ENCODE peak calls at places on chromosomes 5 and 9, in eight cellular contexts. C is GM12865; D is AG09309; T is CD8-positive, alpha-beta T cell; P is body of pancreas; E is lower leg skin; R is foreskin fibroblast; Z is fibroblast of mammary gland. M is an unnamed sample.

GRCh38 chr9:119088002-119088401 is 281.2 kb downstream of the BRINP1 start:
- DNase-seq in P (peak), Z (no peak), T (no peak), R (no peak), E (no peak), C (no peak), D (no peak), M (no peak)

GRCh38 chr5:19143935-19144334 is 844.1 kb downstream of the CDH18 start:
- DNase-seq in R (no peak), P (no peak), D (no peak), T (no peak), C (no peak), Z (no peak), E (no peak), M (no peak)

GRCh38 chr5:167934561-167934971 is 356.9 kb upstream of the WWC1 start:
- DNase-seq in R (no peak), P (no peak), E (no peak), Z (peak), D (peak), T (no peak), C (no peak), M (no peak)

GRCh38 chr9:103894184-103894583 is 199.9 kb upstream of the SMC2 start:
- DNase-seq in E (no peak), T (no peak), D (no peak), C (no peak), R (no peak), Z (no peak), P (no peak), M (no peak)

GRCh38 chr5:109739741-109740140 is 50.0 kb downstream of the MAN2A1 start:
- DNase-seq in P (no peak), Z (peak), T (no peak), E (no peak), R (peak), C (no peak), D (no peak), M (no peak)

GRCh38 chr9:86642721-86643120 is 288.5 kb upstream of the TUT7 start:
- DNase-seq in R (no peak), D (no peak), T (no peak), E (no peak), C (no peak), Z (no peak), P (no peak), M (no peak)

GRCh38 chr5:177124486-177124991 is 9.0 kb upstream of the NSD1 start:
- DNase-seq in D (no peak), C (no peak), T (no peak), R (no peak), P (no peak), E (no peak), Z (no peak), M (no peak)

GRCh38 chr5:81852277-81853004 is 101.5 kb upstream of the SSBP2 start:
- DNase-seq in D (no peak), E (peak), C (peak), T (peak), P (peak), R (peak), Z (peak), M (peak)

GRCh38 chr5:95955996-95956899 is 5.4 kb downstream of the ELL2 start:
- DNase-seq in C (peak), D (no peak), E (no peak), Z (peak), R (peak), T (no peak), P (no peak), M (peak)

GRCh38 chr5:132773114-132773513 is 3.9 kb downstream of the SEPTIN8 start:
- DNase-seq in C (no peak), E (no peak), D (no peak), T (no peak), R (no peak), P (no peak), Z (no peak), M (no peak)

GRCh38 chr5:158364367-158364766 is 505.4 kb upstream of the CLINT1 start:
- DNase-seq in E (no peak), T (no peak), R (no peak), Z (no peak), C (no peak), D (no peak), P (no peak), M (no peak)

GRCh38 chr5:90874066-90874465 is 315.5 kb downstream of the ADGRV1 start:
- DNase-seq in C (no peak), T (no peak), D (no peak), P (no peak), E (no peak), Z (no peak), R (no peak), M (no peak)

GRCh38 chr9:14352549-14352948 is 38.6 kb upstream of the NFIB start:
- DNase-seq in T (no peak), P (no peak), E (peak), C (no peak), D (no peak), Z (no peak), R (no peak), M (no peak)

GRCh38 chr5:125913200-125913599 is 510.0 kb upstream of the GRAMD2B start:
- DNase-seq in T (no peak), C (no peak), Z (no peak), D (no peak), R (no peak), E (no peak), P (no peak), M (no peak)

GRCh38 chr5:919356-920000 is 26.8 kb downstream of the TRIP13 start:
- DNase-seq in C (no peak), E (no peak), R (no peak), D (no peak), T (no peak), Z (no peak), P (no peak), M (no peak)

GRCh38 chr5:89930591-89931383 is 478.8 kb downstream of the CETN3 start:
- DNase-seq in T (no peak), Z (peak), C (peak), D (peak), E (no peak), P (no peak), R (peak), M (peak)

GRCh38 chr5:16693879-16694278 is 77.1 kb upstream of the RETREG1 start:
- DNase-seq in D (no peak), E (no peak), P (no peak), Z (peak), R (peak), C (no peak), T (no peak), M (no peak)

GRCh38 chr9:36163840-36164175 is 5.4 kb upstream of the CCIN start:
- DNase-seq in R (peak), T (no peak), P (no peak), E (no peak), D (no peak), C (no peak), Z (peak), M (no peak)

GRCh38 chr9:79263666-79264460 is 307.9 kb upstream of the TLE4 start:
- DNase-seq in R (peak), D (no peak), C (no peak), P (peak), E (no peak), T (no peak), Z (no peak), M (no peak)

GRCh38 chr5:10328323-10328722 is 20.6 kb upstream of the CMBL start:
- DNase-seq in P (no peak), C (no peak), R (peak), D (no peak), Z (no peak), T (no peak), E (no peak), M (no peak)

GRCh38 chr9:26940779-26941178 is 6.3 kb downstream of the PLAA start:
- DNase-seq in E (no peak), P (no peak), R (no peak), C (no peak), D (no peak), Z (no peak), T (no peak), M (no peak)

GRCh38 chr9:101415578-101415977 is 16.9 kb downstream of the ZNF189 start:
- DNase-seq in E (no peak), C (no peak), D (no peak), T (no peak), P (no peak), R (no peak), Z (no peak), M (no peak)

GRCh38 chr5:159908201-159908940 is 7.9 kb upstream of the ADRA1B start:
- DNase-seq in T (no peak), R (no peak), Z (no peak), P (no peak), D (no peak), E (peak), C (no peak), M (peak)

GRCh38 chr5:154642499-154643245 is 112.5 kb upstream of the LARP1 start:
- DNase-seq in P (peak), R (peak), E (no peak), D (no peak), T (no peak), C (no peak), Z (peak), M (no peak)

GRCh38 chr5:15612915-15613635 is 113.1 kb downstream of the FBXL7 start:
- DNase-seq in D (no peak), T (no peak), E (no peak), P (no peak), R (no peak), C (no peak), Z (no peak), M (no peak)

GRCh38 chr9:88197781-88198345 is 59.6 kb upstream of the SPATA31C2 start:
- DNase-seq in Z (peak), P (no peak), E (no peak), R (peak), T (no peak), C (no peak), D (peak), M (peak)

GRCh38 chr9:106127771-106128170 is 433.4 kb downstream of the TMEM38B start:
- DNase-seq in T (no peak), P (no peak), D (no peak), E (no peak), R (no peak), Z (no peak), C (no peak), M (peak)

GRCh38 chr5:132591140-132591539 is 34.4 kb downstream of the RAD50 start:
- DNase-seq in R (peak), D (no peak), Z (peak), P (no peak), C (peak), T (no peak), E (no peak), M (peak)

GRCh38 chr9:93267681-93268505 is 84.0 kb downstream of the WNK2 start:
- DNase-seq in R (no peak), D (no peak), C (no peak), Z (no peak), E (no peak), T (no peak), P (peak), M (no peak)

GRCh38 chr9:107732781-107733529 is 243.4 kb upstream of the KLF4 start:
- DNase-seq in E (peak), T (no peak), P (peak), C (no peak), Z (peak), D (no peak), R (peak), M (no peak)

GRCh38 chr9:135479469-135480052 is at the start of gene PPP1R26:
- DNase-seq in P (peak), E (no peak), Z (no peak), C (no peak), D (no peak), R (peak), T (no peak), M (no peak)

GRCh38 chr5:13567819-13568218 is 376.7 kb downstream of the DNAH5 start:
- DNase-seq in P (no peak), D (peak), R (peak), T (no peak), C (no peak), E (no peak), Z (peak), M (peak)

DNA sequence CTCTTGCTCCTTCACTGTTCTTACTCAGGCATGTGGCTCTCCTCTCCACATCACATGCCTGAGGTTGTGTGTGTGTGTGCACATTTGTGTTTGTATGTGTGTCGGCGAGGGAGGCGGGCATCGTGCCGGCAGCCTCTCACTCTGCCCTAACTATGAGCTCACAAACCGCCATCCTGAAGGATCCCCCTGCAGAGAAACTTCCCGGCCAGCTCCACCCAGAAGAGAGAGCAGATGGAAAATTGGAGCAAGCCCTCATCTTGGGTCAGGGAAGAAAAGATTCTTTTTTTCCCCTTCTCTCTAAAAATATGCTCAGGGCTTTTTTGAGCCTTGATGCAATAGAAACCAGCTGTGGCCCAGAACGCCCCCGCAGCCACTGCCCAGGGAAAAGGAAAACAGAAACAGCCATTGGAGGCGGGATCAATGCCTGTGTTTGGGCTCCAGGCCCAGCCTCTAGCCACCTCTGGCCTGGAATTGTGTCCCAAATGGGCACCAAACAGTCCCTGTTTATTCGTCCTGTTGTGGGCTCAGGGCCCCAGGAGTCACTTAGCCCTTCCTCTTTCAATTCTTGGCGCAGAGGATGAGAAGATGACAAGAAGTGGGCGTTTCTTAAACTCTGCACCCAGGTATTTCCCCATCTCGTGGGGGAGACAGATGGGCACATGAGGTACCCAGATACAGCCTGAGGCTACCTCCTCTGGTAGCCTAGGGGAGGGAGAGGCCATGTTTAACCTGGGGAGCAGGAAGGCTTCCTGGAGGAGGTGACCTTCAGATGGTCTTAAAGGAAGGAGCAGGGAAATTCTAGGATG is 151.5 kb downstream of the RGS3 start:
- DNase-seq in C (no peak), E (no peak), P (peak), D (peak), T (no peak), Z (peak), R (peak), M (peak)
- H3K4me3 ChIP-seq in C (no peak), E (no peak), P (no peak), D (no peak), T (no peak), Z (peak), R (peak), M (no peak)

GRCh38 chr9:70133253-70134208 is 89.9 kb downstream of the MAMDC2 start:
- DNase-seq in R (peak), P (no peak), D (no peak), T (no peak), Z (no peak), C (no peak), E (no peak), M (no peak)

GRCh38 chr9:70137577-70137976 is 93.9 kb downstream of the MAMDC2 start:
- DNase-seq in R (no peak), P (no peak), Z (no peak), T (no peak), E (no peak), C (no peak), D (no peak), M (no peak)

GRCh38 chr9:70134360-70134759 is 90.7 kb downstream of the MAMDC2 start:
- DNase-seq in Z (no peak), P (no peak), R (no peak), T (no peak), E (no peak), D (no peak), C (no peak), M (no peak)

GRCh38 chr9:70136632-70137031 is 93.0 kb downstream of the MAMDC2 start:
- DNase-seq in T (no peak), C (no peak), D (peak), R (peak), P (no peak), Z (peak), E (no peak), M (no peak)

DNA sequence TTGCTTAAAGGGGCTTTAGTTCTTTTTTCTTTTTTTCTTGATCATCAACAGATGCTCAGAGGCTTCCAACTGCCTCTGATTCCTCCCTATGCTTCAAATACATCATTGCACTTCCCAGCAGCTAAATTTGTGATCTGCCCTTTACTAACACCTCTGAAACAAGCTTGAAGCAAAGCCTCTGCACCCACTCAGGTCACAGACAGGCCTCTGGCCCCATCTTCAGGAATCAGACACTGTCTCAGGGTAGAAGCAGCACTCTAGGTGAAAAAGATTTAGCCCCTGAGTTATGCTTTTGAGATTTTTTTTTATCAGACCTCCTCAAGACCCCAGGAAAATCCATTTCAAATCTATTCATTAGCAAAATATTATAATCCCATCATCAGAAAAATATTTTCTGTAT is 91.5 kb downstream of the MAMDC2 start:
- DNase-seq in R (peak), P (no peak), T (no peak), Z (no peak), C (no peak), D (no peak), E (no peak), M (no peak)
- TF ChIP-seq CTCF in R (peak), P (no peak), T (no peak), Z (no peak), C (no peak), D (peak), E (no peak), M (peak)

DNA sequence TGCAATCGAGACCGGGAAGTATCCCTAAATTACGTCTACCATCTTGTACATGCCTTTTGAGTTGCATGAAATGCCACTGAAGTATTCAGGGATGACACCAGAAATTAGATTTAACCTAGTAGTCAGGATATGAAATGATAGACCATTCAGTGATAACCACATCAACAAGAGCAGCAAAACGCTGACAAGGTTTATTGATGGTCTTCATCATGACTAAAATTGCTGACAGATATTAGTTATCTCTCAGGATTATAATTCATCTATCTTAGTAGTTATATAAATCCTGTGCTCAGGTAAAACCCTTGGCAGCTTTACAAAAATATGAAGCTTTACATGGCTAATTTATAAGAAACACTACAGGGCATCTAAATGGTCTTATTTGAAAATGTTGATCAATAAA is 1104.7 kb downstream of the EFNA5 start:
- DNase-seq in C (no peak), Z (no peak), P (no peak), R (no peak), T (no peak), E (no peak), D (no peak), M (no peak)
- H3K4me3 ChIP-seq in C (no peak), Z (no peak), P (no peak), R (no peak), T (no peak), E (no peak), D (no peak), M (no peak)

GRCh38 chr5:57094753-57095683 is 78.8 kb upstream of the GPBP1 start:
- DNase-seq in R (no peak), T (no peak), Z (peak), E (no peak), C (peak), P (peak), D (no peak), M (no peak)
- TF ChIP-seq CTCF in R (no peak), T (no peak), Z (peak), E (no peak), C (no peak), P (no peak), D (peak), M (no peak)

GRCh38 chr5:73233461-73234151 is 60.6 kb downstream of the TMEM174 start:
- DNase-seq in P (peak), R (no peak), E (no peak), Z (no peak), D (no peak), T (no peak), C (no peak), M (no peak)

GRCh38 chr5:73231245-73231778 is 58.3 kb downstream of the TMEM174 start:
- DNase-seq in C (no peak), T (no peak), Z (no peak), P (no peak), D (no peak), E (no peak), R (no peak), M (no peak)

GRCh38 chr5:73232266-73233041 is 59.5 kb downstream of the TMEM174 start:
- DNase-seq in T (no peak), R (peak), E (no peak), Z (no peak), C (no peak), D (no peak), P (no peak), M (no peak)

GRCh38 chr5:73234156-73234555 is 61.2 kb downstream of the TMEM174 start:
- DNase-seq in E (no peak), D (no peak), P (no peak), R (no peak), T (no peak), C (no peak), Z (no peak), M (no peak)

GRCh38 chr5:73233053-73233460 is 60.1 kb downstream of the TMEM174 start:
- DNase-seq in E (no peak), T (no peak), P (no peak), Z (no peak), R (no peak), C (no peak), D (no peak), M (no peak)
- H3K4me3 ChIP-seq in E (no peak), T (peak), P (no peak), Z (no peak), R (no peak), C (no peak), D (no peak), M (no peak)

DNA sequence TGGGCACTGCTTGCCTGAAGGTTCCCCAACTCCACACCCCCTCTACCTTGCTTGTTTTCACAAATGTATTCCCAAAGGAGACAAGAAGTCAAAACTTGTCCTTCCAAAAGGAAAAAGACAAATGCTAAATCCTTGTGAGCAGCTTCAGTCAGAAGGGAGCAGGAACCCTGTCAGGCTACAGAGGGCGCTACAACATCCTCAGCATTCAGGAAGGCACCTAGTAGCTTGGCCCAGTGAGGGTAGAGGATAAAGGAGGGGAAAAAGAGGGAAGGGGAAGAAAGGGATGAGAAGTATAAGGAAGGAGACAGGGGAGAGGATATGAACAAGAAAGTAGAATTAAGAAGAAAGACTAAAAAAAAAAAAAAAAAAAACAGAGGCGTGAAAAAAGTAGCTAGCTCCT is 97.5 kb downstream of the MLLT3 start:
- DNase-seq in Z (peak), R (no peak), E (no peak), C (no peak), T (no peak), D (no peak), P (no peak), M (no peak)
- TF ChIP-seq CTCF in Z (peak), R (no peak), E (no peak), C (peak), T (peak), D (peak), P (no peak), M (peak)

M was measured in astrocyte of the cerebellum.